ENCODE peak calls at places on chromosomes 11 and 22, in ten cellular contexts. Y, W, M, O, D, E, C, T, K and X are unnamed samples.

GRCh38 chr11:76576166-76576565 is 94.4 kb downstream of the LRRC32 start:
- DNase-seq in Y (no peak), W (no peak), M (no peak), O (no peak), D (no peak), E (no peak), C (no peak), T (no peak), K (no peak), X (no peak)

GRCh38 chr22:47194476-47195155 is 432.2 kb downstream of the TBC1D22A start:
- DNase-seq in Y (no peak), W (no peak), M (no peak), O (no peak), D (no peak), E (peak), C (no peak), T (no peak), K (peak), X (no peak)

GRCh38 chr22:48758905-48759875 is 1068.5 kb downstream of the BRD1 start:
- DNase-seq in Y (no peak), W (peak), M (peak), O (no peak), D (no peak), E (peak), C (no peak), T (no peak), K (no peak), X (no peak)

GRCh38 chr11:116283300-116283699 is 489.5 kb downstream of the BUD13 start:
- DNase-seq in Y (no peak), W (no peak), M (no peak), O (no peak), D (no peak), E (no peak), C (no peak), T (no peak), K (no peak), X (no peak)

GRCh38 chr11:68326334-68327215 is 14.2 kb downstream of the LRP5 start:
- DNase-seq in Y (peak), W (no peak), M (no peak), O (no peak), D (no peak), E (peak), C (no peak), T (no peak), K (no peak), X (no peak)

GRCh38 chr22:19930537-19931486 is 10.8 kb upstream of the COMT start:
- DNase-seq in Y (no peak), W (no peak), M (no peak), O (no peak), D (no peak), E (no peak), C (no peak), T (peak), K (no peak), X (no peak)

GRCh38 chr22:25696763-25697710 is 45.0 kb upstream of the MYO18B start:
- DNase-seq in Y (no peak), W (no peak), M (no peak), O (no peak), D (no peak), E (no peak), C (no peak), T (no peak), K (no peak), X (no peak)

GRCh38 chr11:6572215-6572614 is 31.2 kb downstream of the RRP8 start:
- DNase-seq in Y (no peak), W (no peak), M (no peak), O (no peak), D (no peak), E (no peak), C (peak), T (peak), K (no peak), X (no peak)

GRCh38 chr22:35564975-35565867 is 24.6 kb downstream of the RASD2 start:
- DNase-seq in Y (no peak), W (no peak), M (no peak), O (no peak), D (no peak), E (no peak), C (no peak), T (peak), K (no peak), X (no peak)

GRCh38 chr11:13720940-13721339 is 52.5 kb downstream of the FAR1 start:
- DNase-seq in Y (no peak), W (no peak), M (no peak), O (no peak), D (no peak), E (no peak), C (no peak), T (no peak), K (no peak), X (no peak)

GRCh38 chr11:123448798-123449197 is 18.7 kb downstream of the GRAMD1B start:
- DNase-seq in Y (no peak), W (no peak), M (no peak), O (no peak), D (no peak), E (no peak), C (no peak), T (no peak), K (no peak), X (no peak)

GRCh38 chr11:8838248-8838647 is 72.7 kb upstream of the AKIP1 start:
- DNase-seq in Y (no peak), W (no peak), M (no peak), O (no peak), D (no peak), E (no peak), C (no peak), T (peak), K (no peak), X (peak)

GRCh38 chr11:69207165-69207889 is 51.6 kb downstream of the SMIM38 start:
- DNase-seq in Y (no peak), W (no peak), M (no peak), O (no peak), D (no peak), E (no peak), C (no peak), T (no peak), K (peak), X (no peak)

GRCh38 chr11:44622721-44623258 is 57.3 kb downstream of the CD82 start:
- DNase-seq in Y (no peak), W (no peak), M (peak), O (no peak), D (no peak), E (peak), C (no peak), T (no peak), K (peak), X (no peak)

GRCh38 chr22:30867746-30868662 is 100.6 kb downstream of the MORC2 start:
- DNase-seq in Y (peak), W (peak), M (no peak), O (no peak), D (no peak), E (no peak), C (no peak), T (no peak), K (peak), X (no peak)

GRCh38 chr11:85813721-85814120 is 2.8 kb upstream of the SYTL2 start:
- DNase-seq in Y (peak), W (no peak), M (no peak), O (no peak), D (no peak), E (peak), C (peak), T (no peak), K (no peak), X (peak)

GRCh38 chr11:2990617-2991476 is 1.3 kb downstream of the NAP1L4 start:
- DNase-seq in Y (peak), W (no peak), M (no peak), O (no peak), D (no peak), E (no peak), C (no peak), T (no peak), K (no peak), X (peak)

GRCh38 chr11:96508861-96509260 is 119.0 kb downstream of the JRKL start:
- DNase-seq in Y (no peak), W (no peak), M (no peak), O (no peak), D (no peak), E (no peak), C (no peak), T (no peak), K (no peak), X (no peak)

GRCh38 chr11:10752061-10752460 is 1.0 kb downstream of the CTR9 start:
- DNase-seq in Y (no peak), W (no peak), M (no peak), O (no peak), D (no peak), E (no peak), C (no peak), T (no peak), K (no peak), X (no peak)

GRCh38 chr11:99601179-99601578 is 580.4 kb downstream of the CNTN5 start:
- DNase-seq in Y (no peak), W (no peak), M (no peak), O (no peak), D (no peak), E (no peak), C (no peak), T (no peak), K (no peak), X (no peak)

GRCh38 chr11:12841946-12842630 is 167.0 kb upstream of the RASSF10 start:
- DNase-seq in Y (no peak), W (peak), M (no peak), O (peak), D (no peak), E (no peak), C (peak), T (peak), K (no peak), X (peak)

GRCh38 chr11:65110354-65110861 is 1.3 kb upstream of the TM7SF2 start:
- DNase-seq in Y (peak), W (peak), M (peak), O (peak), D (no peak), E (peak), C (peak), T (peak), K (peak), X (peak)

GRCh38 chr11:70068345-70068744 is 9.8 kb upstream of the ANO1 start:
- DNase-seq in Y (no peak), W (no peak), M (no peak), O (no peak), D (no peak), E (no peak), C (no peak), T (no peak), K (no peak), X (no peak)

GRCh38 chr11:31106963-31107576 is 262.5 kb downstream of the DCDC1 start:
- DNase-seq in Y (peak), W (peak), M (peak), O (peak), D (peak), E (peak), C (peak), T (peak), K (no peak), X (peak)

GRCh38 chr11:108797578-108798100 is 132.8 kb downstream of the DDX10 start:
- DNase-seq in Y (no peak), W (no peak), M (no peak), O (no peak), D (no peak), E (no peak), C (no peak), T (no peak), K (no peak), X (no peak)

GRCh38 chr22:26663374-26663923 is 6.1 kb downstream of the MIAT start:
- DNase-seq in Y (no peak), W (no peak), M (no peak), O (no peak), D (no peak), E (no peak), C (no peak), T (no peak), K (peak), X (no peak)

GRCh38 chr11:6608726-6609501 is 3.1 kb downstream of the TAF10 start:
- DNase-seq in Y (no peak), W (no peak), M (no peak), O (no peak), D (no peak), E (no peak), C (no peak), T (no peak), K (no peak), X (no peak)

GRCh38 chr11:103792981-103793468 is 243.4 kb upstream of the DDI1 start:
- DNase-seq in Y (no peak), W (peak), M (no peak), O (no peak), D (no peak), E (no peak), C (no peak), T (peak), K (no peak), X (no peak)

DNA sequence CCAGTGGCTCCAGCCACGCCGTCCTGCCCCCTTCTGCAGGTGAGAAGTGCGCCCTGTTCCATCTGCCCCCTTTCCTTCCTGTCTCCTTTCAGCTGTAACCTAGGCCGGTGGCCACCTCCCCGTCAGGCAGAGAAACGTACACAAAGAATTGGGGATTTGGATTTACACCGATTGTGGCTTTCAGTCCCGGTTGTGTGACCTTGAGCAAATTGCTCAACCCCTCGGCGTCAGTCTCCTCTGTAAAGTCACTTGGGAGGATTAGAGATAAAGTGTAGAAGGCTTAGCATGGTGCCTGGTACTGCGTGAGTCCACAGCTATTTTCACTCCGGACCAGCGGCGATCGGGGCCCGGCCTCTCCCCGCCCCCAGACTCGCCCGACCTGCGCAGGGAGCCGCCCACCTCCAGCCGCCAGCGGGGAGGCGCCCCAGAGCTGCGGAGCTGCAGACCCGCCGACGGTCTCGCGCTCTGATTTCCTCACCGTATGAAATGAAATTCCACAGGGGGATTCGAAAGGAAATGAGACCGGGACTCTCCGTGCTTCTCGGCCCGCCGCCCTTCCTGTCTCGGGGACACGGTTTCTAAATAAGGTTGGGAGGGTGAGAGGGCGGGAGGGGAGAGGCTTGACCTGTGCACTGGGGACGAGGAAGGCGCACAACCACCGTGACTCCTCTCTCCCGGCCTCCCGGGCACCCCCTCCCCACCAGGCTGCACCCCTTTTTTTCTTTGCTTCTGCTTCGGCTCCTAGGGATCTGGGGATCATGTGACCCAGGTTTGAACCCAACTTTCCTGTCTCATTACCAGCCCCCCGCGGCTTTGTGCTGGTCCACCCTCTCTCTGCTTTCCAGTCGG is 703 bp upstream of the FZD4 start:
- DNase-seq in Y (peak), W (peak), M (peak), O (peak), D (peak), E (peak), C (peak), T (peak), K (peak), X (peak)
- TF ChIP-seq POLR2A in Y (peak), W (peak), M (peak), O (peak), D (no peak), E (no peak), C (peak), T (no peak), K (no peak), X (no peak)

DNA sequence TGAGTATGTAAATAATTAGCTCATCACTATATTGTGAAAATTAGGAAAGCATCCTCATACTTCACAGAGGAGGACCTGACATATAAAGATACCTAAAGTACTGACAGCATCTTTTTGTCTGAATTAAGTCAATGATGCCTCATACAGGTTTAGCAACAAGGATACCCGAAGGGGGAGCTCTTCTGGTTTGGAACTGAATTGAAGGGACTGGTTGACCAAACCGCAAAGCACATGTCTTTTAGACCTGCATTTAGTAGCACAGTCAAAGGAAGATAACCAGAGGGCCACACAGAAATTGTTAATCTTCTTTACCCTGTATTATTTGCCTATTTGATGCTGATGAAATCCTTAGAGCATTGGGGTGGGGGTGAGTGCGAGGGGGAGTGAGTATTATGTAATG is 12.9 kb upstream of the WT1 start:
- DNase-seq in Y (no peak), W (no peak), M (no peak), O (no peak), D (peak), E (peak), C (no peak), T (no peak), K (no peak), X (peak)
- TF ChIP-seq CTCF in Y (no peak), W (no peak), M (no peak), O (no peak), D (peak), E (no peak), C (no peak), T (no peak), K (no peak), X (peak)

GRCh38 chr22:44147821-44148574 is 32.7 kb upstream of the PARVG start:
- DNase-seq in Y (peak), W (no peak), M (no peak), O (no peak), D (no peak), E (no peak), C (no peak), T (peak), K (no peak), X (no peak)

GRCh38 chr22:44147036-44147645 is 33.6 kb upstream of the PARVG start:
- DNase-seq in Y (no peak), W (no peak), M (no peak), O (no peak), D (no peak), E (no peak), C (no peak), T (no peak), K (no peak), X (no peak)

GRCh38 chr22:44144046-44144569 is 36.6 kb upstream of the PARVG start:
- DNase-seq in Y (no peak), W (no peak), M (no peak), O (no peak), D (no peak), E (no peak), C (no peak), T (no peak), K (no peak), X (peak)

GRCh38 chr22:44145544-44145943 is 35.2 kb upstream of the PARVG start:
- DNase-seq in Y (no peak), W (no peak), M (peak), O (no peak), D (no peak), E (no peak), C (no peak), T (no peak), K (no peak), X (no peak)

DNA sequence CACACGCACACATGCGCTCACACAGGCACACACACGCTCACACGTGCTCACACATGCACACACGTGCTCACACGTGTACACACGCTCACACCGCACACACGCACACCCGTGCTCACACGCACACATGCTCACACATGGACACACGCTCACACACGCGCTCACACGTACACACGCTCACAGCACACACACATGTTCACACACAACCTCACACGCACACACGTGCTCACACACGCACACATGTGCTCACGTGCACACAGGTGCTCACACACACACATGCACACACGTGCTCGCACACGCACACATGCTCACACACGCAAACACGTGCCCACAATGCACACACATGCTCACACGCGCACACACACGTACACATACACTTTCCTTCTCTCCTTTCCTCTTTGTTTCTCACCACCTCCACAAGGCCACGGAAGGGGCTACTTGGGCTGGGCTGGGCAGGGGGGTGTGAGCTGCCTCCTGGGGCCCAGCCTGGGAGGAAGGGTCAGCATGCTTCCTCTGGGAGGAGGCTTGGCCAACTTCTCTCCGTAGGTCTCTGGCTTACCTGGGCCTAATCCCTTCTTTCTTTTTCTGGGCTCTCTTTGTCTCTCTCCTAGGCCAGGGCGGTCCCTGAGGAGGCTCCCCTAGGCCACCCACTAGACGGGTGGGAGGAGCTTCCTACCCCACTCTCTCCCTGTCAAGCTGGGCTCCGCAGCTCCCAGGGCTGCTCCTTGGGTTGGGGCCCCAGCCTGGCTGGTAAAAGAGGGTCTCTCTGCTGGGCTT is 34.5 kb upstream of the PARVG start:
- DNase-seq in Y (no peak), W (no peak), M (no peak), O (no peak), D (no peak), E (no peak), C (no peak), T (no peak), K (no peak), X (no peak)
- TF ChIP-seq POLR2A in Y (no peak), W (no peak), M (no peak), O (no peak), D (no peak), E (no peak), C (no peak), T (no peak), K (no peak), X (no peak)

DNA sequence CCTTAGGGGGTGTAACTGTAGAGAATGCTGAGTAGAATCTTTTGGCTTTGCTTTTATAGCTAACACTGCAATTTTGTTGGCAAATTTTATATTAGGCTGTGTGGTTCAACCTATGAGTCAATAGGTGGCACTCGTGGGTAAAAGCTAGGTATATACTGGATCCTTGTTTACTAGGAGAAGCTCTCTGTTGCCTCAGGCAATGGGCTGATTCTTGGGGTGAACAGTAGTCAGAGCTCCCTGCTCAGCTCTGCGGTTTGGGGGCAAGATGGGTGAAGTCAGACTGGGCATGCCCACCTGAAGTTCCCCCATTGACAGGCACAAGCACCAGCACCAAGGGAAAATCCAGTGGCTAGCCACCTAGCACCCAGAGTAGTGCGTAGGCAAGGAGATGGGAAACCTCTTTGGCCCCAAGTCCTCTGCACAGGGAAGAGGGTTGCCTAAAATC is 238.7 kb downstream of the FAM181B start:
- DNase-seq in Y (no peak), W (no peak), M (no peak), O (no peak), D (no peak), E (no peak), C (no peak), T (no peak), K (no peak), X (peak)
- TF ChIP-seq CTCF in Y (peak), W (no peak), M (peak), O (peak), D (no peak), E (no peak), C (no peak), T (peak), K (no peak), X (peak)